ENCODE peak calls at places on chromosome 3, in four cellular contexts. X is brain microvascular endothelial cell, K is heart right ventricle, G is HCT116. J is an unnamed sample. For H3K27me3, the result is how much of the 10 kb centered on the place peaks cover.

GRCh38 chr3:39911465-39912309 is 102.3 kb downstream of the MYRIP start:
- DNase-seq in X (no peak), K (peak), G (no peak), J (no peak)

GRCh38 chr3:141063831-141064230 is 12.7 kb downstream of the SPSB4 start:
- DNase-seq in X (no peak), K (no peak), G (no peak), J (no peak)

GRCh38 chr3:52068055-52068704 is 11.8 kb upstream of the DUSP7 start:
- DNase-seq in X (no peak), K (no peak), G (no peak), J (no peak)

GRCh38 chr3:143975549-143976152 is 4.0 kb downstream of the DIPK2A start:
- DNase-seq in X (peak), K (peak), G (no peak), J (peak)

GRCh38 chr3:128466840-128467541 is at the start of gene DNAJB8:
- DNase-seq in X (no peak), K (no peak), G (no peak), J (no peak)

GRCh38 chr3:187568171-187568570 is 102.0 kb downstream of the SST start:
- DNase-seq in X (no peak), K (no peak), G (no peak), J (no peak)

GRCh38 chr3:105791134-105791533 is 77.7 kb downstream of the CBLB start:
- DNase-seq in X (peak), K (no peak), G (no peak), J (no peak)

GRCh38 chr3:152436707-152437615 is 168.2 kb downstream of the MBNL1 start:
- DNase-seq in X (no peak), K (no peak), G (no peak), J (no peak)

GRCh38 chr3:186220886-186221285 is 112.0 kb upstream of the ETV5 start:
- DNase-seq in X (no peak), K (no peak), G (no peak), J (no peak)

GRCh38 chr3:188727052-188727451 is 444.7 kb upstream of the TPRG1 start:
- DNase-seq in X (no peak), K (no peak), G (no peak), J (no peak)

GRCh38 chr3:71414189-71414924 is 169.2 kb downstream of the FOXP1 start:
- DNase-seq in X (no peak), K (no peak), G (no peak), J (no peak)

GRCh38 chr3:150899141-150899540 is 6.1 kb downstream of the MINDY4B start:
- DNase-seq in X (no peak), K (no peak), G (no peak), J (no peak)

GRCh38 chr3:72071624-72072023 is 286.7 kb upstream of the PROK2 start:
- DNase-seq in X (no peak), K (no peak), G (no peak), J (no peak)

GRCh38 chr3:171058058-171058457 is 31.5 kb upstream of the SLC2A2 start:
- DNase-seq in X (no peak), K (no peak), G (no peak), J (no peak)

GRCh38 chr3:182133752-182134151 is 422.0 kb downstream of the SOX2 start:
- DNase-seq in X (no peak), K (no peak), G (no peak), J (no peak)

GRCh38 chr3:38006031-38006430 is 15.4 kb downstream of the VILL start:
- DNase-seq in X (no peak), K (no peak), G (no peak), J (no peak)

GRCh38 chr3:9890249-9891071 is at the start of gene JAGN1:
- DNase-seq in X (peak), K (peak), G (peak), J (peak)

GRCh38 chr3:18423401-18424212 is 1.5 kb downstream of the SATB1 start:
- DNase-seq in X (peak), K (peak), G (peak), J (no peak)

GRCh38 chr3:168591587-168591986 is 495.9 kb upstream of the GOLIM4 start:
- DNase-seq in X (no peak), K (no peak), G (no peak), J (no peak)

GRCh38 chr3:50174947-50175524 is 16.4 kb upstream of the GNAT1 start:
- DNase-seq in X (no peak), K (no peak), G (no peak), J (no peak)

GRCh38 chr3:23219117-23219516 is 16.0 kb downstream of the UBE2E2 start:
- DNase-seq in X (no peak), K (no peak), G (no peak), J (no peak)

GRCh38 chr3:100708644-100708988 is 678 bp upstream of the TFG start:
- DNase-seq in X (no peak), K (no peak), G (no peak), J (no peak)

GRCh38 chr3:113002676-113003075 is 11.9 kb downstream of the GTPBP8 start:
- DNase-seq in X (no peak), K (no peak), G (no peak), J (no peak)

GRCh38 chr3:71927505-71928066 is 142.6 kb upstream of the PROK2 start:
- DNase-seq in X (no peak), K (no peak), G (no peak), J (no peak)

GRCh38 chr3:31252216-31253185 is 280.2 kb upstream of the STT3B start:
- DNase-seq in X (no peak), K (no peak), G (no peak), J (no peak)

GRCh38 chr3:154421067-154421466 is 8.9 kb downstream of the GPR149 start:
- DNase-seq in X (peak), K (no peak), G (no peak), J (no peak)

GRCh38 chr3:43506644-43507043 is 115.2 kb downstream of the ANO10 start:
- DNase-seq in X (no peak), K (no peak), G (no peak), J (no peak)

GRCh38 chr3:23633261-23633960 is 172.3 kb upstream of the UBE2E1 start:
- DNase-seq in X (no peak), K (no peak), G (no peak), J (no peak)

GRCh38 chr3:84959470-84960380 is 936 bp downstream of the CADM2 start:
- DNase-seq in X (no peak), K (no peak), G (no peak), J (no peak)

GRCh38 chr3:131114201-131114600 is 87.5 kb downstream of the NEK11 start:
- DNase-seq in X (no peak), K (no peak), G (no peak), J (no peak)

GRCh38 chr3:183536238-183536880 is 19.1 kb downstream of the KLHL6 start:
- DNase-seq in X (no peak), K (no peak), G (no peak), J (no peak)

GRCh38 chr3:50652709-50653108 is 22.0 kb upstream of the DOCK3 start:
- DNase-seq in X (no peak), K (peak), G (no peak), J (no peak)

GRCh38 chr3:9870978-9871377 is 9.1 kb downstream of the CIDEC start:
- DNase-seq in X (peak), K (no peak), G (no peak), J (peak)

GRCh38 chr3:58029842-58030584 is 21.8 kb downstream of the FLNB start:
- DNase-seq in X (no peak), K (no peak), G (no peak), J (no peak)

GRCh38 chr3:103388214-103388613 is 953.4 kb downstream of the ZPLD1 start:
- DNase-seq in X (no peak), K (no peak), G (no peak), J (peak)

GRCh38 chr3:128584412-128585020 is 66.1 kb downstream of the RPN1 start:
- DNase-seq in X (peak), K (peak), G (peak), J (peak)

DNA sequence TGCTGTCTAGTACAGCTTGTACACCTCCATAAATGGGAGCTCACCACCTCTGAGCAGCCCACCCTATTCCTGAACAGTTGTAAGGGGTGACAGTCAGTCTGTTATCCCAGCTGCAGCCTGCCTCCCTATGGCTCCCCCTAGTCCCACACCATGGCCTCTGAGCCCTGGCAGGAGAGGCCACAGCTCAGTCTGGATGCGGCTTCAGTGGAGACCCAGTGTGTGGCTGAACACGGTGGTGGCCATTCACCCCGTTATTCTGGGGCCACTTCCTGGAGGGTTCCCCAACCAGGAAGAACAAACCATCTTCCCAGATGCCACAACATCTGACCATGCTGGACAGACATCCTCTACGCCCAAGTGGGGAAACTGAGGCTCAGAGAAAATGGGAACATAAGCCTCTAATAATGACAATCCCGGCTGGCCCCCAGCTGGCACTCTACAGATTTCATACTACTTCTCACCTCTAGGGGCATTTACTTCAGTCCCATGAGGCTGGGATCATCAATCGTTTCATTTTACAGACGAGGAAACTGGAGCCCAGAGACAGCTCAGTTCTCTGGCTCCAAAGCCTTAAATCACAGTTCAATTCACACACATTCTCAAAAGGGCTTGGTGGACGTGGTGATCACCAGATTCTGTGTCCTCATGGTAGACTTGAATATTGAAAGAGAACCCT is 9.3 kb upstream of the GRIP2 start:
- DNase-seq in X (peak), K (no peak), G (peak), J (no peak)
- TF ChIP-seq CTCF in X (peak), K (no peak), G (peak), J (peak)

DNA sequence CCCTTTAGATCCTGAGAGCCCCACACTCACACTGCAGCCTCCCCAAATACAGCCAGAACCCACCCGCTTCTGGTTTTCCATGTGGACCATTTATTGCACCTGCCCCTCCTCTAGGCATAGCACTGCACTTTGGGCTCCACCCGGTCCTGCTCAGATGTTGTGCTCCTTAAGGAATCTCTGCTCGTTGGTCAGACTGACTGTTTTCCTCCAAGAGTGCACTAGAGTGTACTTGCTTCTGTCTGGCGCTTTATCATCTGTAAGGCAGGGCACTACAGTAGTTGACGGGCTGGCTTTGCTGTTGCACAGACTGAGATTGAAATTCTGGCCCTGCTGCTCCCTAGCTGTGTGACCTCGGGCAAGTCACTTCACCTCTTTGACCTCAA is 124.1 kb downstream of the CACNA1D start:
- DNase-seq in X (no peak), K (no peak), G (no peak), J (no peak)
- H3K27me3 ChIP-seq in X (under half), K (under half), G (half or more), J (under half)

DNA sequence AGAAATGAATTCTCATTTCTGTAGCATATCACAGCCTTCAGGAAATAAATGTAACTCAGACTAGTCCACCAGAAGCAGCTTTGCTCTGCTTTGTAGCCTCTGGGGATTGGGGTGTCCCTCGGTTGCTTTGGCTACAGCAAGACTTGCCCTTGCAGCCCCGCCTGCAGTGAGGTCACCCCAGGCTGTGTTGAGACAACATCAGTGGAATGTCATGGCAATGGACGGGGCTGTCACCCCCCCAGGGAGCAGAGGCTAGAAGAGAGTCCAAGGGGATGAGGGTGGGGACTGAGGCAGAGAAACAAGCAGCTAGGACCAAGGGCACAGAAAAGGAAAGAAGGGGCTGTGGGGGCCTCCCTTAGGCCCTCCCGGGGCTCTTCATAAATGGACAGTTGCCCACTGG is 854 bp downstream of the CLEC3B start:
- DNase-seq in X (peak), K (peak), G (no peak), J (no peak)
- H3K4me3 ChIP-seq in X (no peak), K (peak), G (no peak), J (no peak)

DNA sequence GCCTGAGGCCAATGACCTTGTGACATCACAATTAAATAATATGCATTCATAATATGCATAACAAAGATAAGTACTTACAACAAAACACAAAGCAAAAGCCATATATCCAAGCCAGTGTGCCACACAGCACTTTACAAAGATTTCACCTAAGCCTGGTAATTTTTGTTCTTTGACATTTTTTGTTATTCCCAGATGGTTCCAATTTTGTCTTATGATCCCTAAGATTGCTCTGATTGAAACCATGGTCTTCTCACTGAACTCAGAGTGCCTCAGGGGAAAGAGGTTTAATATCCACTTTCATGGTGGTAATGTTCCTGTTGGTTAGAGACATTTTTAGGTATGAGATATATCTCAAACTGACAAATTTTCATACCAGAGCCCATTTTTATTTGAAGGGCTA is 29.1 kb downstream of the RETNLB start:
- DNase-seq in X (no peak), K (no peak), G (no peak), J (no peak)
- TF ChIP-seq CTCF in X (no peak), K (no peak), G (no peak), J (no peak)

GRCh38 chr3:2098398-2099027 is at the start of gene CNTN4:
- DNase-seq in X (no peak), K (peak), G (no peak), J (no peak)
- H3K27me3 ChIP-seq in X (under half), K (half or more), G (under half), J (under half)

GRCh38 chr3:125378762-125379161 is 3.6 kb upstream of the ZNF148 start:
- DNase-seq in X (no peak), K (no peak), G (no peak), J (no peak)
- H3K4me3 ChIP-seq in X (no peak), K (no peak), G (no peak), J (no peak)

DNA sequence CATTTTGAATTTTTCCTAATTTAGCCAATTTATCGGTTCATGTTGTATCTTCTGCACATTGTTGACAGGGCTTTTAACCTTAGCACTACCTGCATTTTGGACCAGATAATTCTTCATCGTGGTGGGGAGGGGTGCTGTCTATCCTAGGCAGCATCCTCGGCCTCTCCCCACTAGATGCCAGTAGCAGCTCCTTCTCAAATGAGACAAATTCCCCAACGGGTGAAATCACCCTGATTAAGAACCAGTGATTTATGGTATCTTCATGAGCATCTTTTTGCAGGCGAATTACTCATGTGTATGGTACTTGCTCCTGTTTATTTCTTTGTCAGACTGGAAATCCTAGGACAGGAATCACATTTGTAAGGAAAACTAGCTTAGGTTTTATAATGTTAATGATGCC is 68.0 kb downstream of the C3orf70 start:
- DNase-seq in X (peak), K (no peak), G (no peak), J (peak)
- TF ChIP-seq CTCF in X (peak), K (no peak), G (no peak), J (peak)